ENCODE peak calls at places on chromosome 19, in five cellular contexts. One of them, this sample, is unnamed.

GRCh38 chr19:29378543-29379105 is 147.2 kb upstream of the VSTM2B start:
- DNase-seq in spleen: no peak
- DNase-seq in transverse colon: no peak
- DNase-seq in breast epithelium: peak
- DNase-seq in ovary: no peak
- DNase-seq in this sample: peak

GRCh38 chr19:39145180-39145953 is 19.8 kb downstream of the PAK4 start:
- DNase-seq in ovary: peak
- DNase-seq in breast epithelium: peak
- DNase-seq in transverse colon: peak
- DNase-seq in spleen: no peak
- DNase-seq in this sample: no peak

GRCh38 chr19:51327066-51327985 is 14.6 kb downstream of the VSIG10L start:
- DNase-seq in breast epithelium: no peak
- DNase-seq in spleen: peak
- DNase-seq in ovary: no peak
- DNase-seq in transverse colon: peak
- DNase-seq in this sample: no peak

GRCh38 chr19:12000152-12000981 is 35.1 kb downstream of the ZNF433 start:
- DNase-seq in transverse colon: no peak
- DNase-seq in spleen: no peak
- DNase-seq in ovary: no peak
- DNase-seq in breast epithelium: no peak
- DNase-seq in this sample: no peak

GRCh38 chr19:2084993-2085720 is 11.0 kb downstream of the MOB3A start:
- DNase-seq in transverse colon: peak
- DNase-seq in breast epithelium: peak
- DNase-seq in spleen: peak
- DNase-seq in ovary: no peak
- DNase-seq in this sample: peak

GRCh38 chr19:41951686-41952172 is 7.4 kb downstream of the RABAC1 start:
- DNase-seq in ovary: peak
- DNase-seq in spleen: peak
- DNase-seq in transverse colon: peak
- DNase-seq in breast epithelium: peak
- DNase-seq in this sample: peak

GRCh38 chr19:19546751-19547162 is 8.7 kb downstream of the CILP2 start:
- DNase-seq in transverse colon: no peak
- DNase-seq in ovary: no peak
- DNase-seq in spleen: no peak
- DNase-seq in breast epithelium: no peak
- DNase-seq in this sample: no peak

GRCh38 chr19:48896191-48896720 is 2.3 kb downstream of the TULP2 start:
- DNase-seq in transverse colon: peak
- DNase-seq in breast epithelium: no peak
- DNase-seq in ovary: peak
- DNase-seq in spleen: peak
- DNase-seq in this sample: peak

GRCh38 chr19:1471514-1472107 is 7.4 kb downstream of the C19orf25 start:
- DNase-seq in breast epithelium: no peak
- DNase-seq in ovary: no peak
- DNase-seq in spleen: no peak
- DNase-seq in transverse colon: no peak
- DNase-seq in this sample: no peak

GRCh38 chr19:7917292-7918061 is 2.7 kb upstream of the SNAPC2 start:
- DNase-seq in breast epithelium: no peak
- DNase-seq in transverse colon: peak
- DNase-seq in ovary: peak
- DNase-seq in spleen: peak
- DNase-seq in this sample: peak

GRCh38 chr19:18633321-18633720 is 3.5 kb upstream of the KLHL26 start:
- DNase-seq in spleen: no peak
- DNase-seq in breast epithelium: no peak
- DNase-seq in transverse colon: peak
- DNase-seq in ovary: no peak
- DNase-seq in this sample: no peak

GRCh38 chr19:52665529-52665928 is 27.4 kb upstream of the ZNF83 start:
- DNase-seq in transverse colon: no peak
- DNase-seq in ovary: no peak
- DNase-seq in breast epithelium: no peak
- DNase-seq in spleen: no peak
- DNase-seq in this sample: no peak

GRCh38 chr19:20247016-20247683 is 80.1 kb downstream of the ZNF486 start:
- DNase-seq in transverse colon: no peak
- DNase-seq in ovary: peak
- DNase-seq in breast epithelium: no peak
- DNase-seq in spleen: no peak
- DNase-seq in this sample: no peak

GRCh38 chr19:48480476-48481190 is 11.5 kb downstream of the CYTH2 start:
- DNase-seq in ovary: peak
- DNase-seq in breast epithelium: no peak
- DNase-seq in transverse colon: peak
- DNase-seq in spleen: peak
- DNase-seq in this sample: peak

GRCh38 chr19:52231154-52231565 is 38.2 kb upstream of the ZNF766 start:
- DNase-seq in ovary: no peak
- DNase-seq in spleen: no peak
- DNase-seq in breast epithelium: no peak
- DNase-seq in transverse colon: no peak
- DNase-seq in this sample: no peak

GRCh38 chr19:1074512-1075283 is 7.7 kb downstream of the ARHGAP45 start:
- DNase-seq in breast epithelium: peak
- DNase-seq in ovary: peak
- DNase-seq in spleen: peak
- DNase-seq in transverse colon: peak
- DNase-seq in this sample: peak

GRCh38 chr19:17090501-17091074 is 15.0 kb downstream of the MYO9B start:
- DNase-seq in spleen: no peak
- DNase-seq in breast epithelium: no peak
- DNase-seq in transverse colon: no peak
- DNase-seq in ovary: no peak
- DNase-seq in this sample: peak

GRCh38 chr19:5452594-5453565 is 2.3 kb upstream of the ZNRF4 start:
- DNase-seq in spleen: no peak
- DNase-seq in ovary: no peak
- DNase-seq in transverse colon: no peak
- DNase-seq in breast epithelium: no peak
- DNase-seq in this sample: no peak

GRCh38 chr19:3977242-3978143 is 6.6 kb upstream of the DAPK3 start:
- DNase-seq in transverse colon: no peak
- DNase-seq in ovary: peak
- DNase-seq in spleen: no peak
- DNase-seq in breast epithelium: peak
- DNase-seq in this sample: no peak
- TF ChIP-seq POLR2A in transverse colon: no peak
- TF ChIP-seq POLR2A in ovary: no peak
- TF ChIP-seq POLR2A in spleen: no peak
- TF ChIP-seq POLR2A in breast epithelium: no peak
- TF ChIP-seq POLR2A in this sample: no peak

GRCh38 chr19:6610934-6611370 is 20.0 kb upstream of the CD70 start:
- DNase-seq in transverse colon: no peak
- DNase-seq in breast epithelium: no peak
- DNase-seq in spleen: no peak
- DNase-seq in ovary: no peak
- DNase-seq in this sample: no peak

GRCh38 chr19:6608950-6609349 is 18.0 kb upstream of the CD70 start:
- DNase-seq in breast epithelium: no peak
- DNase-seq in transverse colon: no peak
- DNase-seq in spleen: no peak
- DNase-seq in ovary: no peak
- DNase-seq in this sample: no peak

GRCh38 chr19:6613711-6614110 is 22.8 kb upstream of the CD70 start:
- DNase-seq in spleen: no peak
- DNase-seq in transverse colon: no peak
- DNase-seq in ovary: no peak
- DNase-seq in breast epithelium: no peak
- DNase-seq in this sample: no peak

GRCh38 chr19:6616011-6616410 is 25.1 kb upstream of the CD70 start:
- DNase-seq in transverse colon: no peak
- DNase-seq in ovary: no peak
- DNase-seq in spleen: no peak
- DNase-seq in breast epithelium: no peak
- DNase-seq in this sample: no peak

DNA sequence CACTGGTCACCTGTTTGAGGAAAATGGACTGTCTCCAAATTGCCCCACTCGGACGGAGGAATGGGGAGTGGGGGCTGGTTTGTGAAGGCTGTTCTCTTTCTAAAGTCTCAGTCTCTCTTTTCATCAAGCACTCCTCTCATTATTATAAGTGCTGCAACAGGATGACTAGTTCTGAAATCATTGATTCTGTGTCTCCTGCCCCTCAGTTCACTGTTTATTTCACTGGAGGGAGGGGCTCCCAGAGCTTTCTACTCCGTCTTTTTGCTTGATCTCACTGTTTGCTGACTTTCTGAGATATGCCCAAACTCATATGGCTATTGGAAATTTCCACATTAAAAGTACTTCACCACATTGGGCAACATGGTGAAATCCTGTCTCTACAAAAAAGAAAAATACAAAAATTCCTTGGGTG is 20.5 kb upstream of the CD70 start:
- DNase-seq in breast epithelium: no peak
- DNase-seq in ovary: no peak
- DNase-seq in transverse colon: no peak
- DNase-seq in spleen: no peak
- DNase-seq in this sample: no peak
- H3K27ac ChIP-seq in breast epithelium: no peak
- H3K27ac ChIP-seq in ovary: no peak
- H3K27ac ChIP-seq in transverse colon: no peak
- H3K27ac ChIP-seq in spleen: no peak
- H3K27ac ChIP-seq in this sample: no peak

GRCh38 chr19:28359819-28360414 is 853.0 kb downstream of the UQCRFS1 start:
- DNase-seq in spleen: no peak
- DNase-seq in breast epithelium: no peak
- DNase-seq in transverse colon: no peak
- DNase-seq in ovary: no peak
- DNase-seq in this sample: no peak

DNA sequence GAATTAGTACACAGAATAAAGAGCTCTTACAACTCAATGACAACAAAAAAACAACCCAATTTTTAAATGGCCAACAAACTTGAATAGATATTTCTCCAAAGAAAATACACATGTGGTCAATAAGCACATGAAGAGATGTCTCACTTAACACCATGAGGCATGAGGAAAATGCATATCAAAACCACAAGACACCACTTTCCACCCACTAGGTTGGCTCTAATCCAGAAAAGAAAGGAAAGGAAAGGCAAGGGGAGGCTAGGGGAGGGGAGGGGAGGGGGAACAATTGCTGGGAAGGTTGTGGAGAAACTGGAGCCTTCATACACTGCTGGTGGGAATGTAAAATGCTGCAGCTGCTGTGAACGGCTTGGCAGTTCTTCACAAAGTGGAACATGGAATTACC is 854.3 kb downstream of the UQCRFS1 start:
- DNase-seq in spleen: no peak
- DNase-seq in transverse colon: no peak
- DNase-seq in ovary: no peak
- DNase-seq in breast epithelium: no peak
- DNase-seq in this sample: no peak
- TF ChIP-seq POLR2A in spleen: no peak
- TF ChIP-seq POLR2A in transverse colon: no peak
- TF ChIP-seq POLR2A in ovary: no peak
- TF ChIP-seq POLR2A in breast epithelium: no peak
- TF ChIP-seq POLR2A in this sample: no peak

GRCh38 chr19:13864223-13864512 is 12.8 kb upstream of the NANOS3 start:
- DNase-seq in ovary: no peak
- DNase-seq in transverse colon: no peak
- DNase-seq in spleen: peak
- DNase-seq in breast epithelium: no peak
- DNase-seq in this sample: no peak
- H3K27ac ChIP-seq in ovary: no peak
- H3K27ac ChIP-seq in transverse colon: peak
- H3K27ac ChIP-seq in spleen: no peak
- H3K27ac ChIP-seq in breast epithelium: peak
- H3K27ac ChIP-seq in this sample: no peak

DNA sequence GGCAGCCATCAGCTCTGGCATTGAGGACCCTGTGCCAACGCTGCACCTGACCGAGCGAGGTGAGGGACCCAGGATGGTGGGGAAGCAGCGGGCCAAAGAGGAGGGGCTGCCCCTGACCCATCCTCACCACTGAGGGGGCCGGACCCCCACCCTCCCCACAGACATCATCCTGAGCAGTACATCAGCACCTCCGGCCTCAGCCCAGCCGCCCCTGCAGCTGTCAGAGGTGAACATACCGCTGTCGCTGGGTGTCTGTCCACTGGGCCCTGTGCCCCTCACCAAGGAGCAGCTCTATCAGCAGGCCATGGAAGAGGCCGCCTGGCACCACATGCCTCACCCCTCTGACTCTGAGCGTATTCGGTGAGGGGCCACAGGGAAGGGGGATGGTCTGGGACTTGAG is 7.3 kb downstream of the LENG1 start:
- DNase-seq in ovary: no peak
- DNase-seq in spleen: no peak
- DNase-seq in breast epithelium: no peak
- DNase-seq in transverse colon: no peak
- DNase-seq in this sample: no peak
- TF ChIP-seq POLR2A in ovary: no peak
- TF ChIP-seq POLR2A in spleen: no peak
- TF ChIP-seq POLR2A in breast epithelium: no peak
- TF ChIP-seq POLR2A in transverse colon: no peak
- TF ChIP-seq POLR2A in this sample: no peak

GRCh38 chr19:47188507-47189033 is 42.4 kb downstream of the BBC3 start:
- DNase-seq in breast epithelium: no peak
- DNase-seq in spleen: no peak
- DNase-seq in transverse colon: no peak
- DNase-seq in ovary: no peak
- DNase-seq in this sample: no peak
- H3K27ac ChIP-seq in breast epithelium: no peak
- H3K27ac ChIP-seq in spleen: peak
- H3K27ac ChIP-seq in transverse colon: peak
- H3K27ac ChIP-seq in ovary: no peak
- H3K27ac ChIP-seq in this sample: no peak

GRCh38 chr19:33035461-33035860 is 29.2 kb downstream of the RHPN2 start:
- DNase-seq in ovary: no peak
- DNase-seq in transverse colon: no peak
- DNase-seq in breast epithelium: no peak
- DNase-seq in spleen: no peak
- DNase-seq in this sample: no peak

GRCh38 chr19:33039815-33040214 is 24.9 kb downstream of the RHPN2 start:
- DNase-seq in breast epithelium: no peak
- DNase-seq in spleen: no peak
- DNase-seq in ovary: no peak
- DNase-seq in transverse colon: no peak
- DNase-seq in this sample: no peak

GRCh38 chr19:33040994-33041827 is 23.5 kb downstream of the RHPN2 start:
- DNase-seq in ovary: no peak
- DNase-seq in transverse colon: peak
- DNase-seq in breast epithelium: no peak
- DNase-seq in spleen: no peak
- DNase-seq in this sample: peak

GRCh38 chr19:33039108-33039599 is 25.5 kb downstream of the RHPN2 start:
- DNase-seq in spleen: no peak
- DNase-seq in breast epithelium: no peak
- DNase-seq in transverse colon: no peak
- DNase-seq in ovary: no peak
- DNase-seq in this sample: no peak
- TF ChIP-seq POLR2A in spleen: no peak
- TF ChIP-seq POLR2A in breast epithelium: no peak
- TF ChIP-seq POLR2A in transverse colon: no peak
- TF ChIP-seq POLR2A in ovary: no peak
- TF ChIP-seq POLR2A in this sample: no peak